ENCODE peak calls at places on chromosome 1, in eight cellular contexts. E is neural crest cell, R is cardiac muscle cell, G is prostate gland, H is WERI-Rb-1, Y is heart right ventricle, N is A549, U is AG09309. P is an unnamed sample.

GRCh38 chr1:2109581-2110021 is 59.4 kb downstream of the PRKCZ start:
- DNase-seq in Y (no peak), E (no peak), H (no peak), U (no peak), G (no peak), N (no peak), R (no peak), P (no peak)

GRCh38 chr1:25120286-25120685 is 112.0 kb downstream of the SYF2 start:
- DNase-seq in R (no peak), N (no peak), H (no peak), U (no peak), Y (no peak), E (no peak), G (no peak), P (no peak)

GRCh38 chr1:91929246-91929645 is 20.0 kb upstream of the BRDT start:
- DNase-seq in U (no peak), N (no peak), Y (no peak), G (no peak), E (no peak), R (peak), H (no peak), P (no peak)

GRCh38 chr1:43253876-43254275 is 15.9 kb upstream of the TMEM125 start:
- DNase-seq in G (no peak), U (no peak), Y (no peak), H (no peak), E (no peak), R (no peak), N (no peak), P (no peak)

GRCh38 chr1:23751050-23751814 is 8.0 kb downstream of the ELOA start:
- DNase-seq in U (no peak), G (peak), N (peak), E (peak), H (peak), Y (no peak), R (peak), P (no peak)

GRCh38 chr1:102742426-102742825 is 365.9 kb downstream of the COL11A1 start:
- DNase-seq in H (no peak), G (no peak), N (no peak), U (no peak), E (no peak), Y (no peak), R (no peak), P (no peak)

GRCh38 chr1:31183927-31184554 is 55.6 kb downstream of the NKAIN1 start:
- DNase-seq in G (peak), N (peak), H (peak), Y (peak), R (peak), U (no peak), E (peak), P (peak)

GRCh38 chr1:25106981-25107642 is 125.2 kb downstream of the SYF2 start:
- DNase-seq in N (no peak), E (no peak), R (no peak), H (no peak), U (no peak), G (no peak), Y (no peak), P (no peak)

GRCh38 chr1:220783453-220783852 is 3.3 kb upstream of the MTARC1 start:
- DNase-seq in N (no peak), G (no peak), R (no peak), U (no peak), Y (no peak), H (no peak), E (no peak), P (no peak)

GRCh38 chr1:198641506-198641905 is 2.7 kb downstream of the PTPRC start:
- DNase-seq in E (no peak), G (no peak), U (no peak), R (no peak), Y (no peak), N (no peak), H (no peak), P (no peak)

GRCh38 chr1:184953600-184954219 is 20.6 kb downstream of the NIBAN1 start:
- DNase-seq in E (no peak), N (no peak), G (no peak), R (no peak), H (no peak), Y (no peak), U (no peak), P (no peak)

GRCh38 chr1:30883389-30884172 is 25.0 kb downstream of the SDC3 start:
- DNase-seq in R (no peak), H (no peak), N (no peak), E (no peak), U (no peak), Y (no peak), G (no peak), P (no peak)

GRCh38 chr1:60571811-60572210 is 498.2 kb upstream of the C1orf87 start:
- DNase-seq in R (no peak), N (no peak), E (no peak), U (no peak), Y (no peak), H (no peak), G (no peak), P (no peak)

GRCh38 chr1:118333601-118334241 is 148.7 kb upstream of the SPAG17 start:
- DNase-seq in G (no peak), N (no peak), Y (no peak), H (no peak), R (no peak), U (no peak), E (no peak), P (no peak)

GRCh38 chr1:84141177-84142003 is 2.7 kb upstream of the PRKACB start:
- DNase-seq in H (no peak), U (no peak), R (no peak), E (no peak), Y (no peak), N (no peak), G (no peak), P (no peak)
- TF ChIP-seq CTCF in H (no peak), U (peak), R (peak), E (peak), Y (peak), N (peak), G (peak), P (peak)

DNA sequence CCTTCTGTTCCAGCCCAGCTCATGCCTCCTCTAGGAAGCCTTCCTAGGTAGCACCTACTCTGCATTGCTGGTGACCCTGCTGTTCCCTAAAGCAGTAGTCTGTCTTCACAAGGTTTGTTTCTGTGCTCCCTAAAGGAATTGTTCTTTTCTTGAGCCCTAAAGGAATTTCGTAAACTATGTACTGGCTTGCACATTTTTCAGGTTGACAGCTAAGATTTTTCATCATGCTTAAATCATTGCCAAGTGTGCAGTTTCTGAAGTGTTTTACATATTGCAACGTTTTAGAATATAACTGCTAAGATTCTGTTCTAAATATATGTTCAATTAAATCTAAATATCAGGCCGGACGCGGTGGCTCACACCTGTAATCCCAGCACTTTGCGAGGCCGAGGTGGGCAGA is 13.1 kb downstream of the S100A16 start:
- DNase-seq in G (no peak), Y (no peak), R (no peak), H (no peak), N (no peak), U (no peak), E (no peak), P (no peak)
- TF ChIP-seq CTCF in G (no peak), Y (no peak), R (no peak), H (no peak), N (no peak), U (no peak), E (no peak), P (no peak)

DNA sequence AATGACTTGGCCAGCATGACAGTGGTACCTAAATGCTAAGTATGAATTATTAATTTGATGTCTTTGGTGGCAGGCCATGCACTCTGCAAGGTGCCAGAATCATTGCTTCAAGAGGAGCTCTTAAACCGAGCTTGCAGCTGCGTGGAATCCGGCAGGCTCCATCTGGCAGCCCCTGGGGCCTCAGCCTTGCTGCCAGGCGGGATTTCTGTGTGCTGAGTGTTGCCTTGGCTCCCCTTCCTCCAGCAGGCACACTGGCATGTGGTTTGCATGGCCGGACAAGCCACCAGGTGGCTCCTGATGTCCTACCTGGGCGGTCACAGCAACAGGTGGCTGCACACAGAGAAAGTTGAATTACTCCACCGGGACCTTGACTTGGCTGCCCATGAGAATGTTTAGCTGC is 155.4 kb downstream of the URB2 start:
- DNase-seq in H (peak), R (no peak), Y (no peak), G (peak), E (no peak), U (no peak), N (no peak), P (no peak)
- TF ChIP-seq CTCF in H (no peak), R (no peak), Y (no peak), G (peak), E (no peak), U (no peak), N (no peak), P (no peak)

DNA sequence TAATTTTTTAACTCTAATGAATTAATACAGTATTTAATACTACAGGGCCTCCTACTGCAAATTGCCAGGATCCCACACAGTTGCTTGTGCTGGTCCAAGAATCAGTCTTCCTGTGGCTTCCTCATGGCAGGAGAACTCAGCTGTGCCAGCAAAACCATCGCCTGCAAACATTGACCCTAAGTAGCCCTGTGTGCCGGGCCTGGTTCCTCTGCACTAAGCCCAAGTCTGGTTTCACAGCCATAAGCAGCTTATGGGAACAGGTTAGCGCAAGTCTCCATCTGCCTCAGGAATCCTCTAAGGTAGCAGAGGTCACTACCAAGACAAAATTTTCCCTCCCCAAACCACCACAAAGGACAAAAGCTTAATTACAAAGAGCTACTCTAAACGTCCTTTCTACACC is 216.6 kb downstream of the PLA2G4A start:
- DNase-seq in E (no peak), U (no peak), N (no peak), G (no peak), Y (no peak), H (peak), R (no peak), P (no peak)
- TF ChIP-seq CTCF in E (no peak), U (no peak), N (no peak), G (no peak), Y (no peak), H (no peak), R (no peak), P (no peak)

GRCh38 chr1:150080784-150081183 is 13.2 kb downstream of the VPS45 start:
- DNase-seq in N (no peak), E (no peak), Y (no peak), R (no peak), U (no peak), H (no peak), G (no peak), P (no peak)

GRCh38 chr1:150072959-150073358 is 5.4 kb downstream of the VPS45 start:
- DNase-seq in N (peak), Y (no peak), R (no peak), E (no peak), G (no peak), U (no peak), H (no peak), P (no peak)

GRCh38 chr1:150076985-150077384 is 9.4 kb downstream of the VPS45 start:
- DNase-seq in H (no peak), Y (no peak), E (no peak), U (no peak), G (no peak), R (no peak), N (no peak), P (no peak)

GRCh38 chr1:150073516-150073915 is 5.9 kb downstream of the VPS45 start:
- DNase-seq in U (no peak), G (no peak), R (no peak), H (no peak), Y (no peak), E (no peak), N (no peak), P (no peak)

GRCh38 chr1:150076066-150076465 is 8.5 kb downstream of the VPS45 start:
- DNase-seq in G (no peak), U (no peak), N (no peak), H (no peak), R (no peak), Y (no peak), E (no peak), P (no peak)
- TF ChIP-seq CTCF in G (no peak), U (no peak), N (no peak), H (no peak), R (no peak), Y (no peak), E (no peak), P (no peak)

GRCh38 chr1:88595355-88595754 is 88.7 kb upstream of the PKN2 start:
- DNase-seq in H (no peak), E (no peak), G (no peak), Y (no peak), N (peak), R (no peak), U (peak), P (no peak)
- TF ChIP-seq CTCF in H (no peak), E (peak), G (no peak), Y (peak), N (no peak), R (peak), U (peak), P (peak)